ENCODE peak calls at places on chromosomes 2 and 18, in ten cellular contexts. W is foreskin fibroblast; R is fibroblast of lung; K is CD8-positive, alpha-beta memory T cell; S is sigmoid colon; X is SJSA1; Y is lung; A is body of pancreas; B is fibroblast of pulmonary artery; H is cardiac fibroblast. T is an unnamed sample.

GRCh38 chr2:168851674-168852320 is 38.4 kb downstream of the SPC25 start:
- DNase-seq in W (peak), R (peak), K (no peak), S (no peak), X (no peak), Y (no peak), A (peak), B (peak), H (peak), T (peak)

GRCh38 chr2:208315081-208315788 is 49.2 kb downstream of the PIKFYVE start:
- DNase-seq in W (peak), R (peak), K (no peak), S (no peak), X (no peak), Y (no peak), A (no peak), B (peak), H (peak), T (peak)

GRCh38 chr2:148907085-148907785 is 32.2 kb downstream of the KIF5C start:
- DNase-seq in W (no peak), R (no peak), K (no peak), S (no peak), X (no peak), Y (no peak), A (no peak), B (no peak), H (no peak), T (no peak)

GRCh38 chr2:95381212-95382127 is 21.0 kb upstream of the FAHD2A start:
- DNase-seq in W (no peak), R (no peak), K (no peak), S (peak), X (no peak), Y (no peak), A (no peak), B (no peak), H (no peak), T (no peak)

GRCh38 chr18:58793361-58793760 is 71.3 kb upstream of the ZNF532 start:
- DNase-seq in W (peak), R (peak), K (no peak), S (peak), X (no peak), Y (no peak), A (no peak), B (peak), H (peak), T (peak)

GRCh38 chr18:64403784-64404498 is 255.1 kb upstream of the LINC00305 start:
- DNase-seq in W (no peak), R (no peak), K (no peak), S (no peak), X (no peak), Y (no peak), A (no peak), B (no peak), H (no peak), T (no peak)

GRCh38 chr2:149575742-149576141 is 11.8 kb downstream of the MMADHC start:
- DNase-seq in W (no peak), R (no peak), K (no peak), S (no peak), X (no peak), Y (no peak), A (no peak), B (no peak), H (no peak), T (no peak)

GRCh38 chr2:75007061-75007460 is 48.6 kb downstream of the POLE4 start:
- DNase-seq in W (no peak), R (no peak), K (no peak), S (no peak), X (no peak), Y (no peak), A (no peak), B (no peak), H (no peak), T (no peak)

GRCh38 chr2:18243831-18244230 is 316.6 kb downstream of the RDH14 start:
- DNase-seq in W (no peak), R (no peak), K (no peak), S (no peak), X (no peak), Y (no peak), A (no peak), B (no peak), H (no peak), T (no peak)

GRCh38 chr18:9366126-9366714 is 31.6 kb downstream of the TWSG1 start:
- DNase-seq in W (peak), R (peak), K (no peak), S (no peak), X (no peak), Y (no peak), A (peak), B (peak), H (peak), T (no peak)

GRCh38 chr2:28359222-28360065 is 33.2 kb upstream of the FOSL2 start:
- DNase-seq in W (no peak), R (peak), K (peak), S (no peak), X (peak), Y (peak), A (peak), B (peak), H (peak), T (no peak)

GRCh38 chr2:9484533-9484932 is 10.2 kb downstream of the IAH1 start:
- DNase-seq in W (peak), R (peak), K (no peak), S (no peak), X (peak), Y (no peak), A (no peak), B (no peak), H (peak), T (no peak)

GRCh38 chr2:16615687-16616615 is 49.7 kb downstream of the CYRIA start:
- DNase-seq in W (no peak), R (no peak), K (no peak), S (peak), X (no peak), Y (no peak), A (no peak), B (peak), H (peak), T (no peak)

GRCh38 chr2:241863021-241863954 is 4.6 kb upstream of the PDCD1 start:
- DNase-seq in W (no peak), R (no peak), K (peak), S (peak), X (no peak), Y (no peak), A (no peak), B (peak), H (peak), T (no peak)
- H3K4me3 ChIP-seq in W (no peak), R (no peak), K (peak), S (no peak), X (no peak), Y (no peak), A (no peak), B (no peak), H (no peak), T (no peak)

DNA sequence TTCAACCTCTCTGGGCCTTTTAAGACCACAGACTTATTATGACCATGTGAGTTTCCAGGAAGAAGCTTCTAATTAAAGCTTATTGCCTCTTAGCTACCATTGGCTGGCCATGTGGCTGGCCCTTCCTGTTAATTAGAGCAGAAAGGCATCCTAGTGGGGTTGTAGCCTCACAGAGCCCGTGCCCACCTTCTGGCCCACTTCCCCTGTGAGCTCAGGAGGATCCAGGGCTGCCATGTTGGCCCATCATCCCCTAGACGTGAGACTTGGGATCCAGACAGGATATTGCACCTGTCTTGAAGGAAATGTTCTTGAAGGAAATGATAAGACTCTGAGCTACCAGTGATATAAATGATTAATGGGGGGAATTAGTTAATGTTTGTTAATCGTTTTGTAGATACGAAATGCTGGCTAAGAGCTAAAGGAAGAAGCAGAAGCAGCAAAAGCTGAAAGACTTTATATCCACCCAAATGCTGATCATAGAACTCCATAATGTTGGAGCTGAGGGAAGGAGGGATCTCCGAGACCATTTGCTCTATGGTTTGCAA is 255.4 kb downstream of the CLIP4 start:
- DNase-seq in W (no peak), R (no peak), K (no peak), S (no peak), X (no peak), Y (no peak), A (peak), B (no peak), H (no peak), T (no peak)
- H3K4me3 ChIP-seq in W (no peak), R (no peak), K (no peak), S (no peak), X (no peak), Y (no peak), A (no peak), B (no peak), H (no peak), T (no peak)

DNA sequence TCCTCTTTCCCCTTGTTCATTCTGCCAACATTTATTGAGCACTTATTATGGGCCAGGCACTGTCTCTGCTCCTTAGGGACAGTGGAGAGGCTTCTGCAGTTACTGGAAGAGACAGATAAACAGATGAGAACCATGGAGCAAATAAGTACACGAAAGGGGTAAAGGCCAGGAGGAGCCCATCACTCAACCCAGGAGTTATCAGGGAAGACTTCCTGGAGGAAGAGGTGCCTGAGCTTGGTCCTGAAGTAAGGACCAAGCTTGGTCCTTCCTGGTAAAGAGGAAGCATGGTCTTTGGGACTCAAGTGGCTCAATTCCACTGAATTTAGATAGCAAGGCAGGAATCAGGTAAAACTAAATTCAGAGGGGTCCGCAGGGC is 1.7 kb downstream of the ACTG2 start:
- DNase-seq in W (no peak), R (no peak), K (no peak), S (no peak), X (no peak), Y (no peak), A (no peak), B (no peak), H (no peak), T (no peak)
- H3K4me3 ChIP-seq in W (no peak), R (no peak), K (no peak), S (peak), X (no peak), Y (no peak), A (no peak), B (no peak), H (no peak), T (no peak)

GRCh38 chr2:62198237-62198633 is 2.3 kb downstream of the B3GNT2 start:
- DNase-seq in W (no peak), R (no peak), K (no peak), S (no peak), X (no peak), Y (no peak), A (no peak), B (no peak), H (no peak), T (no peak)
- H3K4me3 ChIP-seq in W (peak), R (no peak), K (peak), S (peak), X (no peak), Y (no peak), A (no peak), B (peak), H (peak), T (no peak)

T was measured in skeletal muscle cell.